ENCODE peak calls at places on chromosomes 6 and 20, in nine cellular contexts. One of them, this sample, is unnamed. For H3K36me3, the result is how much of the 10 kb centered on the place peaks cover.

GRCh38 chr20:57395111-57395959 is 4.1 kb downstream of the RBM38 start:
- DNase-seq in hepatocyte: no peak
- DNase-seq in H1: no peak
- DNase-seq in HepG2: no peak
- DNase-seq in astrocyte: peak
- DNase-seq in PC-3: no peak
- DNase-seq in endothelial cell of umbilical vein: peak
- DNase-seq in GM23248: peak
- DNase-seq in mammary epithelial cell: peak
- DNase-seq in this sample: peak

GRCh38 chr20:49729780-49730179 is 16.1 kb upstream of the B4GALT5 start:
- DNase-seq in hepatocyte: no peak
- DNase-seq in H1: no peak
- DNase-seq in HepG2: no peak
- DNase-seq in astrocyte: peak
- DNase-seq in PC-3: no peak
- DNase-seq in endothelial cell of umbilical vein: no peak
- DNase-seq in GM23248: peak
- DNase-seq in mammary epithelial cell: no peak
- DNase-seq in this sample: no peak

GRCh38 chr6:41488392-41489129 is 57.6 kb upstream of the FOXP4 start:
- DNase-seq in hepatocyte: peak
- DNase-seq in H1: no peak
- DNase-seq in HepG2: peak
- DNase-seq in astrocyte: peak
- DNase-seq in PC-3: no peak
- DNase-seq in endothelial cell of umbilical vein: peak
- DNase-seq in GM23248: peak
- DNase-seq in mammary epithelial cell: peak
- DNase-seq in this sample: peak

GRCh38 chr20:21396921-21397340 is 395 bp downstream of the NKX2-4 start:
- DNase-seq in hepatocyte: peak
- DNase-seq in H1: no peak
- DNase-seq in HepG2: no peak
- DNase-seq in astrocyte: no peak
- DNase-seq in PC-3: no peak
- DNase-seq in endothelial cell of umbilical vein: no peak
- DNase-seq in GM23248: peak
- DNase-seq in mammary epithelial cell: no peak
- DNase-seq in this sample: peak

GRCh38 chr6:169472786-169473416 is 219.3 kb upstream of the THBS2 start:
- DNase-seq in hepatocyte: no peak
- DNase-seq in H1: no peak
- DNase-seq in HepG2: no peak
- DNase-seq in astrocyte: no peak
- DNase-seq in PC-3: no peak
- DNase-seq in endothelial cell of umbilical vein: no peak
- DNase-seq in GM23248: no peak
- DNase-seq in mammary epithelial cell: no peak
- DNase-seq in this sample: no peak

GRCh38 chr6:9116026-9116425 is 680.7 kb upstream of the SLC35B3 start:
- DNase-seq in hepatocyte: no peak
- DNase-seq in H1: no peak
- DNase-seq in HepG2: no peak
- DNase-seq in astrocyte: peak
- DNase-seq in PC-3: peak
- DNase-seq in endothelial cell of umbilical vein: no peak
- DNase-seq in GM23248: peak
- DNase-seq in mammary epithelial cell: no peak
- DNase-seq in this sample: no peak

GRCh38 chr6:15378864-15379263 is 133.0 kb downstream of the JARID2 start:
- DNase-seq in hepatocyte: no peak
- DNase-seq in H1: no peak
- DNase-seq in HepG2: no peak
- DNase-seq in astrocyte: no peak
- DNase-seq in PC-3: no peak
- DNase-seq in endothelial cell of umbilical vein: no peak
- DNase-seq in GM23248: no peak
- DNase-seq in mammary epithelial cell: no peak
- DNase-seq in this sample: no peak

GRCh38 chr6:167141667-167142432 is 15.9 kb downstream of the GPR31 start:
- DNase-seq in hepatocyte: peak
- DNase-seq in H1: no peak
- DNase-seq in HepG2: peak
- DNase-seq in astrocyte: no peak
- DNase-seq in PC-3: peak
- DNase-seq in endothelial cell of umbilical vein: peak
- DNase-seq in GM23248: peak
- DNase-seq in mammary epithelial cell: peak
- DNase-seq in this sample: peak

GRCh38 chr20:51542033-51542893 is at the start of gene NFATC2:
- DNase-seq in hepatocyte: peak
- DNase-seq in H1: peak
- DNase-seq in HepG2: peak
- DNase-seq in astrocyte: no peak
- DNase-seq in PC-3: peak
- DNase-seq in endothelial cell of umbilical vein: peak
- DNase-seq in GM23248: no peak
- DNase-seq in mammary epithelial cell: no peak
- DNase-seq in this sample: peak

GRCh38 chr6:18595774-18596528 is 208.8 kb downstream of the RNF144B start:
- DNase-seq in hepatocyte: peak
- DNase-seq in H1: peak
- DNase-seq in HepG2: peak
- DNase-seq in astrocyte: peak
- DNase-seq in PC-3: peak
- DNase-seq in endothelial cell of umbilical vein: peak
- DNase-seq in GM23248: peak
- DNase-seq in mammary epithelial cell: peak
- DNase-seq in this sample: peak

GRCh38 chr6:32427218-32427617 is 12.5 kb upstream of the HLA-DRA start:
- DNase-seq in hepatocyte: no peak
- DNase-seq in H1: no peak
- DNase-seq in HepG2: peak
- DNase-seq in astrocyte: no peak
- DNase-seq in PC-3: no peak
- DNase-seq in endothelial cell of umbilical vein: peak
- DNase-seq in GM23248: no peak
- DNase-seq in mammary epithelial cell: no peak
- DNase-seq in this sample: no peak

GRCh38 chr20:59071224-59071623 is 28.6 kb upstream of the PRELID3B start:
- DNase-seq in hepatocyte: no peak
- DNase-seq in H1: no peak
- DNase-seq in HepG2: no peak
- DNase-seq in astrocyte: no peak
- DNase-seq in PC-3: no peak
- DNase-seq in endothelial cell of umbilical vein: no peak
- DNase-seq in GM23248: no peak
- DNase-seq in mammary epithelial cell: no peak
- DNase-seq in this sample: no peak

GRCh38 chr6:5499644-5500306 is 238.5 kb downstream of the FARS2 start:
- DNase-seq in hepatocyte: no peak
- DNase-seq in H1: no peak
- DNase-seq in HepG2: no peak
- DNase-seq in astrocyte: peak
- DNase-seq in PC-3: peak
- DNase-seq in endothelial cell of umbilical vein: peak
- DNase-seq in GM23248: peak
- DNase-seq in mammary epithelial cell: peak
- DNase-seq in this sample: no peak

GRCh38 chr6:37838209-37838921 is 18.8 kb downstream of the ZFAND3 start:
- DNase-seq in hepatocyte: no peak
- DNase-seq in H1: no peak
- DNase-seq in HepG2: no peak
- DNase-seq in astrocyte: no peak
- DNase-seq in PC-3: no peak
- DNase-seq in endothelial cell of umbilical vein: no peak
- DNase-seq in GM23248: peak
- DNase-seq in mammary epithelial cell: peak
- DNase-seq in this sample: no peak

GRCh38 chr6:7215140-7215539 is 97.9 kb downstream of the SSR1 start:
- DNase-seq in hepatocyte: no peak
- DNase-seq in H1: no peak
- DNase-seq in HepG2: peak
- DNase-seq in astrocyte: no peak
- DNase-seq in PC-3: no peak
- DNase-seq in endothelial cell of umbilical vein: no peak
- DNase-seq in GM23248: no peak
- DNase-seq in mammary epithelial cell: no peak
- DNase-seq in this sample: no peak

GRCh38 chr20:23412026-23412425 is 9.3 kb downstream of the NAPB start:
- DNase-seq in hepatocyte: no peak
- DNase-seq in H1: no peak
- DNase-seq in HepG2: peak
- DNase-seq in astrocyte: no peak
- DNase-seq in PC-3: no peak
- DNase-seq in endothelial cell of umbilical vein: no peak
- DNase-seq in GM23248: peak
- DNase-seq in mammary epithelial cell: no peak
- DNase-seq in this sample: no peak

GRCh38 chr6:30130887-30131862 is 4.8 kb upstream of the TRIM40 start:
- DNase-seq in hepatocyte: peak
- DNase-seq in H1: no peak
- DNase-seq in HepG2: peak
- DNase-seq in astrocyte: peak
- DNase-seq in PC-3: peak
- DNase-seq in endothelial cell of umbilical vein: peak
- DNase-seq in GM23248: peak
- DNase-seq in mammary epithelial cell: peak
- DNase-seq in this sample: peak

GRCh38 chr6:14278000-14278399 is 160.4 kb downstream of the CD83 start:
- DNase-seq in hepatocyte: no peak
- DNase-seq in H1: no peak
- DNase-seq in HepG2: no peak
- DNase-seq in astrocyte: no peak
- DNase-seq in PC-3: no peak
- DNase-seq in endothelial cell of umbilical vein: no peak
- DNase-seq in GM23248: no peak
- DNase-seq in mammary epithelial cell: no peak
- DNase-seq in this sample: no peak

DNA sequence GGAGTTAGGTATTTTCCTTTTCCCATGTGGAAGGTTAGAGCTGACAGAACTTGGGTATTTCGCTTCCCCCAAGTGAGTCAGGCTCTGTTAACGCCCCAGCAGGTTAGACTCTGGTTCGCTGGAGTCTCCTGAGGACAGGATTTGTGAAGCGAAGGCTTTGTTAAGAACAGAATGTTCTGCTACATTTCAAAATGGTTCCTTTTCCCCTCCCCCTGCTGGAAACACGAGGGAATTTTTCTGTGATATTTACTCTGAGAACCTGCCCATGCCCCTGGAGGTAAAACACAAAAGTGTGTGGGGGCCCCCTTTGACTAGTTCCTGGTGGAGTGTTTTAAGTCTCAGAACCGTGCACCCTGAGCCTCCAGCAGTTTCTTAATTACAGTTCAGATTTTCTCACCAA is 731.4 kb upstream of the CITED2 start:
- DNase-seq in hepatocyte: peak
- DNase-seq in H1: peak
- DNase-seq in HepG2: peak
- DNase-seq in astrocyte: no peak
- DNase-seq in PC-3: peak
- DNase-seq in endothelial cell of umbilical vein: no peak
- DNase-seq in GM23248: peak
- DNase-seq in mammary epithelial cell: no peak
- DNase-seq in this sample: peak
- H2AFZ ChIP-seq in hepatocyte: peak
- H2AFZ ChIP-seq in H1: peak
- H2AFZ ChIP-seq in HepG2: peak
- H2AFZ ChIP-seq in astrocyte: peak
- H2AFZ ChIP-seq in PC-3: peak
- H2AFZ ChIP-seq in endothelial cell of umbilical vein: peak
- H2AFZ ChIP-seq in GM23248: peak
- H2AFZ ChIP-seq in mammary epithelial cell: peak
- H2AFZ ChIP-seq in this sample: peak

GRCh38 chr20:19814241-19814640 is 56.2 kb downstream of the RIN2 start:
- DNase-seq in hepatocyte: no peak
- DNase-seq in H1: no peak
- DNase-seq in HepG2: no peak
- DNase-seq in astrocyte: no peak
- DNase-seq in PC-3: no peak
- DNase-seq in endothelial cell of umbilical vein: no peak
- DNase-seq in GM23248: no peak
- DNase-seq in mammary epithelial cell: no peak
- DNase-seq in this sample: no peak

GRCh38 chr20:19817017-19817416 is 59.0 kb downstream of the RIN2 start:
- DNase-seq in hepatocyte: no peak
- DNase-seq in H1: no peak
- DNase-seq in HepG2: peak
- DNase-seq in astrocyte: peak
- DNase-seq in PC-3: peak
- DNase-seq in endothelial cell of umbilical vein: peak
- DNase-seq in GM23248: peak
- DNase-seq in mammary epithelial cell: peak
- DNase-seq in this sample: no peak

GRCh38 chr20:19816386-19816785 is 58.3 kb downstream of the RIN2 start:
- DNase-seq in hepatocyte: no peak
- DNase-seq in H1: no peak
- DNase-seq in HepG2: no peak
- DNase-seq in astrocyte: no peak
- DNase-seq in PC-3: peak
- DNase-seq in endothelial cell of umbilical vein: no peak
- DNase-seq in GM23248: no peak
- DNase-seq in mammary epithelial cell: no peak
- DNase-seq in this sample: no peak

GRCh38 chr20:19813839-19814238 is 55.8 kb downstream of the RIN2 start:
- DNase-seq in hepatocyte: no peak
- DNase-seq in H1: no peak
- DNase-seq in HepG2: no peak
- DNase-seq in astrocyte: no peak
- DNase-seq in PC-3: no peak
- DNase-seq in endothelial cell of umbilical vein: peak
- DNase-seq in GM23248: peak
- DNase-seq in mammary epithelial cell: no peak
- DNase-seq in this sample: no peak

GRCh38 chr20:19815553-19815991 is 57.5 kb downstream of the RIN2 start:
- DNase-seq in hepatocyte: peak
- DNase-seq in H1: no peak
- DNase-seq in HepG2: peak
- DNase-seq in astrocyte: peak
- DNase-seq in PC-3: peak
- DNase-seq in endothelial cell of umbilical vein: peak
- DNase-seq in GM23248: peak
- DNase-seq in mammary epithelial cell: peak
- DNase-seq in this sample: no peak
- TF ChIP-seq EZH2 in hepatocyte: no peak
- TF ChIP-seq EZH2 in H1: no peak
- TF ChIP-seq EZH2 in HepG2: no peak
- TF ChIP-seq EZH2 in astrocyte: no peak
- TF ChIP-seq EZH2 in PC-3: no peak
- TF ChIP-seq EZH2 in endothelial cell of umbilical vein: no peak
- TF ChIP-seq EZH2 in GM23248: no peak
- TF ChIP-seq EZH2 in mammary epithelial cell: no peak
- TF ChIP-seq EZH2 in this sample: no peak

GRCh38 chr6:74757788-74758187 is 448.1 kb downstream of the COL12A1 start:
- DNase-seq in hepatocyte: no peak
- DNase-seq in H1: no peak
- DNase-seq in HepG2: no peak
- DNase-seq in astrocyte: no peak
- DNase-seq in PC-3: peak
- DNase-seq in endothelial cell of umbilical vein: no peak
- DNase-seq in GM23248: no peak
- DNase-seq in mammary epithelial cell: no peak
- DNase-seq in this sample: no peak
- H3K36me3 ChIP-seq in hepatocyte: under half
- H3K36me3 ChIP-seq in H1: under half
- H3K36me3 ChIP-seq in HepG2: under half
- H3K36me3 ChIP-seq in astrocyte: under half
- H3K36me3 ChIP-seq in PC-3: under half
- H3K36me3 ChIP-seq in endothelial cell of umbilical vein: under half
- H3K36me3 ChIP-seq in GM23248: under half
- H3K36me3 ChIP-seq in mammary epithelial cell: under half
- H3K36me3 ChIP-seq in this sample: under half

GRCh38 chr6:97111243-97111642 is 171.8 kb downstream of the MMS22L start:
- DNase-seq in hepatocyte: no peak
- DNase-seq in H1: no peak
- DNase-seq in HepG2: no peak
- DNase-seq in astrocyte: no peak
- DNase-seq in PC-3: no peak
- DNase-seq in endothelial cell of umbilical vein: no peak
- DNase-seq in GM23248: no peak
- DNase-seq in mammary epithelial cell: no peak
- DNase-seq in this sample: no peak
- H2AFZ ChIP-seq in hepatocyte: no peak
- H2AFZ ChIP-seq in H1: no peak
- H2AFZ ChIP-seq in HepG2: no peak
- H2AFZ ChIP-seq in astrocyte: no peak
- H2AFZ ChIP-seq in PC-3: no peak
- H2AFZ ChIP-seq in endothelial cell of umbilical vein: no peak
- H2AFZ ChIP-seq in GM23248: no peak
- H2AFZ ChIP-seq in mammary epithelial cell: no peak
- H2AFZ ChIP-seq in this sample: no peak

This sample was measured in neural progenitor cell.